ENCODE peak calls at places on chromosome 19, in seven cellular contexts. O is GM12892, W is K562, U is H1, T is SK-N-SH, Z is HepG2, I is GM12878. G is an unnamed sample.

GRCh38 chr19:38687837-38688378 is 40.5 kb downstream of the ACTN4 start:
- DNase-seq in O (no peak), W (no peak), U (no peak), T (no peak), Z (no peak), I (no peak), G (no peak)

GRCh38 chr19:2575734-2576481 is 100.0 kb downstream of the GADD45B start:
- DNase-seq in O (no peak), W (no peak), U (no peak), T (peak), Z (peak), I (no peak), G (no peak)

GRCh38 chr19:48945415-48945814 is 9.3 kb upstream of the BAX start:
- DNase-seq in O (no peak), W (no peak), U (no peak), T (no peak), Z (no peak), I (no peak), G (no peak)

GRCh38 chr19:11444059-11444458 is 8.6 kb downstream of the PRKCSH start:
- DNase-seq in O (no peak), W (no peak), U (no peak), T (no peak), Z (no peak), I (no peak), G (no peak)

GRCh38 chr19:57351867-57352266 is 796 bp downstream of the ZNF304 start:
- DNase-seq in O (no peak), W (peak), U (no peak), T (no peak), Z (no peak), I (no peak), G (no peak)

GRCh38 chr19:295687-296370 is 4.6 kb upstream of the PLPP2 start:
- DNase-seq in O (no peak), W (no peak), U (no peak), T (peak), Z (no peak), I (no peak), G (no peak)

GRCh38 chr19:43777163-43777700 is 3.5 kb downstream of the KCNN4 start:
- DNase-seq in O (no peak), W (peak), U (no peak), T (peak), Z (no peak), I (no peak), G (no peak)

GRCh38 chr19:996051-996838 is 4.0 kb upstream of the GRIN3B start:
- DNase-seq in O (no peak), W (peak), U (no peak), T (peak), Z (no peak), I (no peak), G (peak)

GRCh38 chr19:42965204-42965603 is 28.2 kb upstream of the PSG7 start:
- DNase-seq in O (no peak), W (no peak), U (no peak), T (peak), Z (no peak), I (no peak), G (no peak)

GRCh38 chr19:3832001-3832400 is 36.8 kb downstream of the ZFR2 start:
- DNase-seq in O (no peak), W (no peak), U (no peak), T (no peak), Z (no peak), I (no peak), G (no peak)

GRCh38 chr19:6060600-6061391 is 49.5 kb downstream of the RFX2 start:
- DNase-seq in O (no peak), W (peak), U (no peak), T (peak), Z (no peak), I (no peak), G (no peak)
- TF ChIP-seq TAF1 in O (no peak), W (no peak), U (no peak), T (peak), Z (no peak), I (no peak), G (no peak)

GRCh38 chr19:50314724-50315700 is 14.2 kb downstream of the KCNC3 start:
- DNase-seq in O (peak), W (no peak), U (no peak), T (peak), Z (no peak), I (no peak), G (no peak)
- TF ChIP-seq TAF1 in O (no peak), W (no peak), U (no peak), T (no peak), Z (no peak), I (no peak), G (no peak)

GRCh38 chr19:35224681-35225604 is 3.6 kb downstream of the FAM187B start:
- DNase-seq in O (no peak), W (peak), U (no peak), T (no peak), Z (no peak), I (no peak), G (no peak)
- TF ChIP-seq TAF1 in O (no peak), W (no peak), U (no peak), T (no peak), Z (no peak), I (no peak), G (no peak)

GRCh38 chr19:56131651-56132050 is 9.4 kb upstream of the ZNF444 start:
- DNase-seq in O (no peak), W (no peak), U (no peak), T (no peak), Z (no peak), I (no peak), G (no peak)

GRCh38 chr19:56132316-56132822 is 8.7 kb upstream of the ZNF444 start:
- DNase-seq in O (no peak), W (no peak), U (no peak), T (no peak), Z (peak), I (no peak), G (no peak)

GRCh38 chr19:56136362-56136761 is 4.7 kb upstream of the ZNF444 start:
- DNase-seq in O (no peak), W (no peak), U (peak), T (no peak), Z (peak), I (no peak), G (no peak)

GRCh38 chr19:56134655-56134922 is 6.5 kb upstream of the ZNF444 start:
- DNase-seq in O (no peak), W (no peak), U (no peak), T (no peak), Z (no peak), I (no peak), G (no peak)

GRCh38 chr19:56133858-56134654 is 7.0 kb upstream of the ZNF444 start:
- DNase-seq in O (no peak), W (no peak), U (no peak), T (no peak), Z (no peak), I (no peak), G (no peak)
- TF ChIP-seq TAF1 in O (no peak), W (no peak), U (no peak), T (no peak), Z (no peak), I (no peak), G (no peak)

DNA sequence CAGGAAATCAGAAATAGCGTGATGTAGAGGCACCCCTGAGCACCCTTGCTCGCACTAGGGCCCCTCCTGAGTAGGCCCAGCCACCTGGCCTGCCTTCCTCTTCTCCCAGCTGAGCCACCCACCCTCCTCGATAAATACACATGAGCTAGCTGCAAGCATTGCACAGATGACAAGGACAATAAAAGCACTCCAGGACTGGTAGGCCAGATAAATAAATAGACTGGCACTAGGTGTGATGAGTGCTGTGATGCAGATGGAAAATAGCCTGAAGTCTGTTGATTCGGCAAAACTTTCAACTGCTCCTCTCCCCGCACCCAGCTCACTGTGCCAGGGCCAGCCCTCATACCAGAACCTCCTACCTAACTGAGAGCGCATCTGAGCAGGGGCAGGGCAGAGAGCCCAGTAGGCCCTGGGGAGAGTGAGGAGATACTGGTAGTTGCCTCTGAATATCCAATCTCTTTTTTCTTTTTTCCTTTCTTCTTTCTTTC is 54.5 kb upstream of the GPI start:
- DNase-seq in O (no peak), W (no peak), U (no peak), T (no peak), Z (no peak), I (no peak), G (no peak)
- TF ChIP-seq TAF1 in O (no peak), W (no peak), U (no peak), T (no peak), Z (no peak), I (no peak), G (no peak)

G was measured in GM12891.